ENCODE peak calls at places on chromosomes 7 and 10, in ten cellular contexts. One of them, this sample, is unnamed.

GRCh38 chr7:147923841-147924240 is 666.7 kb upstream of the C7orf33 start:
- DNase-seq in retina: no peak
- DNase-seq in HL-60: no peak
- DNase-seq in T-helper 2 cell: no peak
- DNase-seq in activated naive CD4-positive, alpha-beta T cell treated with anti-CD3 and anti-CD28 coated beads, Interleukin-2, amount 50 U/mL, for 72 hours: no peak
- DNase-seq in kidney tubule cell: no peak
- DNase-seq in activated T-cell treated with anti-CD3 and anti-CD28 coated beads for 4 hours: no peak
- DNase-seq in COR-L47: no peak
- DNase-seq in CMK: no peak
- DNase-seq in lung: no peak
- DNase-seq in this sample: no peak

GRCh38 chr7:98335411-98335977 is 54.0 kb downstream of the BRI3 start:
- DNase-seq in COR-L47: no peak
- DNase-seq in T-helper 2 cell: no peak
- DNase-seq in HL-60: no peak
- DNase-seq in CMK: no peak
- DNase-seq in retina: no peak
- DNase-seq in activated naive CD4-positive, alpha-beta T cell treated with anti-CD3 and anti-CD28 coated beads, Interleukin-2, amount 50 U/mL, for 72 hours: no peak
- DNase-seq in activated T-cell treated with anti-CD3 and anti-CD28 coated beads for 4 hours: no peak
- DNase-seq in kidney tubule cell: no peak
- DNase-seq in lung: no peak
- DNase-seq in this sample: no peak

GRCh38 chr10:70966848-70967553 is 78.6 kb upstream of the PCBD1 start:
- DNase-seq in HL-60: no peak
- DNase-seq in COR-L47: no peak
- DNase-seq in lung: no peak
- DNase-seq in activated naive CD4-positive, alpha-beta T cell treated with anti-CD3 and anti-CD28 coated beads, Interleukin-2, amount 50 U/mL, for 72 hours: no peak
- DNase-seq in activated T-cell treated with anti-CD3 and anti-CD28 coated beads for 4 hours: no peak
- DNase-seq in T-helper 2 cell: no peak
- DNase-seq in retina: no peak
- DNase-seq in kidney tubule cell: no peak
- DNase-seq in CMK: no peak
- DNase-seq in this sample: no peak

GRCh38 chr10:88661018-88661417 is 3.2 kb upstream of the LIPF start:
- DNase-seq in activated naive CD4-positive, alpha-beta T cell treated with anti-CD3 and anti-CD28 coated beads, Interleukin-2, amount 50 U/mL, for 72 hours: no peak
- DNase-seq in activated T-cell treated with anti-CD3 and anti-CD28 coated beads for 4 hours: no peak
- DNase-seq in kidney tubule cell: peak; percentile 57
- DNase-seq in HL-60: no peak
- DNase-seq in COR-L47: no peak
- DNase-seq in T-helper 2 cell: no peak
- DNase-seq in retina: no peak
- DNase-seq in lung: no peak
- DNase-seq in CMK: no peak
- DNase-seq in this sample: no peak

GRCh38 chr7:34389332-34390078 is 268.5 kb upstream of the NPSR1 start:
- DNase-seq in HL-60: no peak
- DNase-seq in activated T-cell treated with anti-CD3 and anti-CD28 coated beads for 4 hours: no peak
- DNase-seq in kidney tubule cell: no peak
- DNase-seq in lung: no peak
- DNase-seq in retina: no peak
- DNase-seq in COR-L47: no peak
- DNase-seq in activated naive CD4-positive, alpha-beta T cell treated with anti-CD3 and anti-CD28 coated beads, Interleukin-2, amount 50 U/mL, for 72 hours: no peak
- DNase-seq in CMK: no peak
- DNase-seq in T-helper 2 cell: no peak
- DNase-seq in this sample: no peak

GRCh38 chr10:29355436-29355991 is 66.6 kb downstream of the LYZL1 start:
- DNase-seq in T-helper 2 cell: no peak
- DNase-seq in lung: no peak
- DNase-seq in retina: no peak
- DNase-seq in CMK: no peak
- DNase-seq in kidney tubule cell: no peak
- DNase-seq in activated T-cell treated with anti-CD3 and anti-CD28 coated beads for 4 hours: no peak
- DNase-seq in COR-L47: no peak
- DNase-seq in HL-60: no peak
- DNase-seq in activated naive CD4-positive, alpha-beta T cell treated with anti-CD3 and anti-CD28 coated beads, Interleukin-2, amount 50 U/mL, for 72 hours: no peak
- DNase-seq in this sample: no peak

GRCh38 chr10:77532068-77532467 is 105.5 kb downstream of the KCNMA1 start:
- DNase-seq in activated T-cell treated with anti-CD3 and anti-CD28 coated beads for 4 hours: no peak
- DNase-seq in T-helper 2 cell: no peak
- DNase-seq in retina: peak; percentile 39
- DNase-seq in COR-L47: no peak
- DNase-seq in activated naive CD4-positive, alpha-beta T cell treated with anti-CD3 and anti-CD28 coated beads, Interleukin-2, amount 50 U/mL, for 72 hours: no peak
- DNase-seq in lung: no peak
- DNase-seq in kidney tubule cell: no peak
- DNase-seq in CMK: no peak
- DNase-seq in HL-60: no peak
- DNase-seq in this sample: peak; percentile 82

GRCh38 chr7:84237533-84238173 is 43.1 kb upstream of the SEMA3A start:
- DNase-seq in retina: no peak
- DNase-seq in activated T-cell treated with anti-CD3 and anti-CD28 coated beads for 4 hours: no peak
- DNase-seq in kidney tubule cell: peak; percentile 87
- DNase-seq in COR-L47: no peak
- DNase-seq in CMK: no peak
- DNase-seq in activated naive CD4-positive, alpha-beta T cell treated with anti-CD3 and anti-CD28 coated beads, Interleukin-2, amount 50 U/mL, for 72 hours: no peak
- DNase-seq in T-helper 2 cell: no peak
- DNase-seq in HL-60: no peak
- DNase-seq in lung: no peak
- DNase-seq in this sample: peak; percentile 93

GRCh38 chr7:17331891-17332501 is 33.5 kb downstream of the AHR start:
- DNase-seq in retina: no peak
- DNase-seq in T-helper 2 cell: no peak
- DNase-seq in HL-60: no peak
- DNase-seq in CMK: no peak
- DNase-seq in activated naive CD4-positive, alpha-beta T cell treated with anti-CD3 and anti-CD28 coated beads, Interleukin-2, amount 50 U/mL, for 72 hours: no peak
- DNase-seq in lung: no peak
- DNase-seq in kidney tubule cell: no peak
- DNase-seq in activated T-cell treated with anti-CD3 and anti-CD28 coated beads for 4 hours: no peak
- DNase-seq in COR-L47: no peak
- DNase-seq in this sample: no peak

GRCh38 chr10:52442576-52442975 is 128.5 kb downstream of the DKK1 start:
- DNase-seq in T-helper 2 cell: no peak
- DNase-seq in CMK: no peak
- DNase-seq in kidney tubule cell: peak; percentile 47
- DNase-seq in HL-60: no peak
- DNase-seq in retina: no peak
- DNase-seq in activated T-cell treated with anti-CD3 and anti-CD28 coated beads for 4 hours: no peak
- DNase-seq in activated naive CD4-positive, alpha-beta T cell treated with anti-CD3 and anti-CD28 coated beads, Interleukin-2, amount 50 U/mL, for 72 hours: no peak
- DNase-seq in COR-L47: no peak
- DNase-seq in lung: no peak
- DNase-seq in this sample: peak; percentile 65

GRCh38 chr7:21076579-21076978 is 289.9 kb upstream of the SP8 start:
- DNase-seq in activated naive CD4-positive, alpha-beta T cell treated with anti-CD3 and anti-CD28 coated beads, Interleukin-2, amount 50 U/mL, for 72 hours: no peak
- DNase-seq in lung: no peak
- DNase-seq in kidney tubule cell: no peak
- DNase-seq in CMK: no peak
- DNase-seq in HL-60: no peak
- DNase-seq in COR-L47: peak; percentile 9
- DNase-seq in activated T-cell treated with anti-CD3 and anti-CD28 coated beads for 4 hours: no peak
- DNase-seq in T-helper 2 cell: no peak
- DNase-seq in retina: no peak
- DNase-seq in this sample: no peak

GRCh38 chr7:100680589-100681271 is 7.2 kb downstream of the GNB2 start:
- DNase-seq in HL-60: no peak
- DNase-seq in CMK: no peak
- DNase-seq in activated T-cell treated with anti-CD3 and anti-CD28 coated beads for 4 hours: no peak
- DNase-seq in COR-L47: no peak
- DNase-seq in lung: no peak
- DNase-seq in activated naive CD4-positive, alpha-beta T cell treated with anti-CD3 and anti-CD28 coated beads, Interleukin-2, amount 50 U/mL, for 72 hours: no peak
- DNase-seq in T-helper 2 cell: no peak
- DNase-seq in retina: no peak
- DNase-seq in kidney tubule cell: no peak
- DNase-seq in this sample: no peak

GRCh38 chr7:94382746-94383145 is 11.9 kb upstream of the COL1A2 start:
- DNase-seq in kidney tubule cell: peak; percentile 48
- DNase-seq in HL-60: no peak
- DNase-seq in retina: no peak
- DNase-seq in COR-L47: no peak
- DNase-seq in T-helper 2 cell: no peak
- DNase-seq in activated naive CD4-positive, alpha-beta T cell treated with anti-CD3 and anti-CD28 coated beads, Interleukin-2, amount 50 U/mL, for 72 hours: no peak
- DNase-seq in CMK: no peak
- DNase-seq in activated T-cell treated with anti-CD3 and anti-CD28 coated beads for 4 hours: no peak
- DNase-seq in lung: no peak
- DNase-seq in this sample: no peak

GRCh38 chr10:96261930-96262329 is 9.4 kb downstream of the BLNK start:
- DNase-seq in T-helper 2 cell: no peak
- DNase-seq in HL-60: no peak
- DNase-seq in retina: no peak
- DNase-seq in CMK: no peak
- DNase-seq in kidney tubule cell: no peak
- DNase-seq in activated naive CD4-positive, alpha-beta T cell treated with anti-CD3 and anti-CD28 coated beads, Interleukin-2, amount 50 U/mL, for 72 hours: no peak
- DNase-seq in COR-L47: no peak
- DNase-seq in lung: no peak
- DNase-seq in activated T-cell treated with anti-CD3 and anti-CD28 coated beads for 4 hours: no peak
- DNase-seq in this sample: no peak

GRCh38 chr10:33229944-33230267 is 104.6 kb downstream of the NRP1 start:
- DNase-seq in HL-60: no peak
- DNase-seq in kidney tubule cell: no peak
- DNase-seq in activated T-cell treated with anti-CD3 and anti-CD28 coated beads for 4 hours: no peak
- DNase-seq in COR-L47: no peak
- DNase-seq in activated naive CD4-positive, alpha-beta T cell treated with anti-CD3 and anti-CD28 coated beads, Interleukin-2, amount 50 U/mL, for 72 hours: no peak
- DNase-seq in T-helper 2 cell: no peak
- DNase-seq in CMK: no peak
- DNase-seq in retina: no peak
- DNase-seq in lung: no peak
- DNase-seq in this sample: no peak

GRCh38 chr7:17239046-17239445 is 59.4 kb upstream of the AHR start:
- DNase-seq in HL-60: no peak
- DNase-seq in activated naive CD4-positive, alpha-beta T cell treated with anti-CD3 and anti-CD28 coated beads, Interleukin-2, amount 50 U/mL, for 72 hours: no peak
- DNase-seq in kidney tubule cell: no peak
- DNase-seq in activated T-cell treated with anti-CD3 and anti-CD28 coated beads for 4 hours: no peak
- DNase-seq in CMK: no peak
- DNase-seq in COR-L47: no peak
- DNase-seq in T-helper 2 cell: no peak
- DNase-seq in lung: no peak
- DNase-seq in retina: no peak
- DNase-seq in this sample: peak; percentile 25

GRCh38 chr7:156178857-156179256 is 366.6 kb upstream of the SHH start:
- DNase-seq in CMK: no peak
- DNase-seq in T-helper 2 cell: no peak
- DNase-seq in retina: no peak
- DNase-seq in activated naive CD4-positive, alpha-beta T cell treated with anti-CD3 and anti-CD28 coated beads, Interleukin-2, amount 50 U/mL, for 72 hours: no peak
- DNase-seq in activated T-cell treated with anti-CD3 and anti-CD28 coated beads for 4 hours: no peak
- DNase-seq in COR-L47: no peak
- DNase-seq in kidney tubule cell: no peak
- DNase-seq in lung: no peak
- DNase-seq in HL-60: no peak
- DNase-seq in this sample: no peak

GRCh38 chr7:54877683-54878082 is 118.7 kb upstream of the SEC61G start:
- DNase-seq in lung: no peak
- DNase-seq in kidney tubule cell: peak; percentile 58
- DNase-seq in retina: no peak
- DNase-seq in CMK: no peak
- DNase-seq in COR-L47: peak; percentile 17
- DNase-seq in HL-60: no peak
- DNase-seq in activated T-cell treated with anti-CD3 and anti-CD28 coated beads for 4 hours: no peak
- DNase-seq in T-helper 2 cell: no peak
- DNase-seq in activated naive CD4-positive, alpha-beta T cell treated with anti-CD3 and anti-CD28 coated beads, Interleukin-2, amount 50 U/mL, for 72 hours: no peak
- DNase-seq in this sample: no peak

GRCh38 chr7:79176859-79177477 is 276.5 kb downstream of the MAGI2 start:
- DNase-seq in activated T-cell treated with anti-CD3 and anti-CD28 coated beads for 4 hours: no peak
- DNase-seq in lung: no peak
- DNase-seq in HL-60: no peak
- DNase-seq in retina: peak; percentile 23
- DNase-seq in T-helper 2 cell: no peak
- DNase-seq in kidney tubule cell: peak; percentile 53
- DNase-seq in activated naive CD4-positive, alpha-beta T cell treated with anti-CD3 and anti-CD28 coated beads, Interleukin-2, amount 50 U/mL, for 72 hours: no peak
- DNase-seq in COR-L47: peak; percentile 43
- DNase-seq in CMK: no peak
- DNase-seq in this sample: peak; percentile 33

GRCh38 chr10:72080042-72081035 is 8.0 kb downstream of the SPOCK2 start:
- DNase-seq in activated naive CD4-positive, alpha-beta T cell treated with anti-CD3 and anti-CD28 coated beads, Interleukin-2, amount 50 U/mL, for 72 hours: no peak
- DNase-seq in HL-60: no peak
- DNase-seq in T-helper 2 cell: no peak
- DNase-seq in lung: no peak
- DNase-seq in activated T-cell treated with anti-CD3 and anti-CD28 coated beads for 4 hours: no peak
- DNase-seq in retina: no peak
- DNase-seq in COR-L47: no peak
- DNase-seq in kidney tubule cell: peak; percentile 56
- DNase-seq in CMK: no peak
- DNase-seq in this sample: no peak

GRCh38 chr7:137454169-137455166 is 110.9 kb upstream of the PTN start:
- DNase-seq in activated T-cell treated with anti-CD3 and anti-CD28 coated beads for 4 hours: no peak
- DNase-seq in T-helper 2 cell: no peak
- DNase-seq in kidney tubule cell: peak; percentile 58
- DNase-seq in lung: no peak
- DNase-seq in retina: peak; percentile 49
- DNase-seq in HL-60: no peak
- DNase-seq in activated naive CD4-positive, alpha-beta T cell treated with anti-CD3 and anti-CD28 coated beads, Interleukin-2, amount 50 U/mL, for 72 hours: no peak
- DNase-seq in CMK: no peak
- DNase-seq in COR-L47: peak; percentile 28
- DNase-seq in this sample: peak; percentile 73

GRCh38 chr10:72041491-72041890 is 46.9 kb downstream of the SPOCK2 start:
- DNase-seq in kidney tubule cell: no peak
- DNase-seq in T-helper 2 cell: no peak
- DNase-seq in COR-L47: no peak
- DNase-seq in CMK: no peak
- DNase-seq in HL-60: no peak
- DNase-seq in retina: no peak
- DNase-seq in lung: no peak
- DNase-seq in activated naive CD4-positive, alpha-beta T cell treated with anti-CD3 and anti-CD28 coated beads, Interleukin-2, amount 50 U/mL, for 72 hours: no peak
- DNase-seq in activated T-cell treated with anti-CD3 and anti-CD28 coated beads for 4 hours: no peak
- DNase-seq in this sample: no peak

GRCh38 chr7:4406288-4407058 is 275.6 kb upstream of the FOXK1 start:
- DNase-seq in T-helper 2 cell: no peak
- DNase-seq in lung: no peak
- DNase-seq in kidney tubule cell: no peak
- DNase-seq in COR-L47: no peak
- DNase-seq in activated naive CD4-positive, alpha-beta T cell treated with anti-CD3 and anti-CD28 coated beads, Interleukin-2, amount 50 U/mL, for 72 hours: no peak
- DNase-seq in CMK: no peak
- DNase-seq in retina: no peak
- DNase-seq in activated T-cell treated with anti-CD3 and anti-CD28 coated beads for 4 hours: no peak
- DNase-seq in HL-60: no peak
- DNase-seq in this sample: no peak

This sample was measured in astrocyte.